ENCODE peak calls at places on chromosomes 6 and 20, in seven cellular contexts. R is neuronal stem cell, D is heart left ventricle, X is HCT116, Z is DND-41, M is ovary, W is H1. N is an unnamed sample. For H3K4me1, the result is how much of the 10 kb centered on the place peaks cover.

GRCh38 chr6:38997128-38997761 is 51.3 kb upstream of the GLP1R start:
- DNase-seq in M (no peak), W (peak), X (no peak), Z (peak), R (peak), D (peak), N (no peak)

GRCh38 chr6:78031228-78031627 is 378.4 kb downstream of the MEI4 start:
- DNase-seq in D (no peak), R (no peak), M (no peak), Z (no peak), W (no peak), X (no peak), N (no peak)

GRCh38 chr6:138500045-138500665 is 861 bp upstream of the NHSL1 start:
- DNase-seq in R (no peak), Z (no peak), D (no peak), X (no peak), M (no peak), W (no peak), N (no peak)

GRCh38 chr20:4813839-4814695 is 92.4 kb downstream of the PRND start:
- DNase-seq in M (no peak), Z (peak), W (no peak), D (no peak), X (no peak), R (no peak), N (peak)

GRCh38 chr6:150417899-150418824 is 49.4 kb downstream of the IYD start:
- DNase-seq in Z (peak), D (no peak), X (peak), M (no peak), W (no peak), R (peak), N (peak)

GRCh38 chr6:169008641-169009040 is 245.0 kb downstream of the THBS2 start:
- DNase-seq in X (no peak), D (no peak), W (no peak), R (no peak), M (no peak), Z (no peak), N (no peak)

GRCh38 chr6:33727932-33728331 is 16.4 kb upstream of the UQCC2 start:
- DNase-seq in X (no peak), D (peak), M (no peak), R (no peak), Z (no peak), W (no peak), N (no peak)

GRCh38 chr6:116580198-116580597 is 8.9 kb downstream of the RWDD1 start:
- DNase-seq in D (no peak), R (no peak), M (no peak), W (no peak), Z (no peak), X (no peak), N (no peak)

GRCh38 chr20:48056218-48056617 is 270.9 kb upstream of the SULF2 start:
- DNase-seq in D (no peak), W (no peak), Z (no peak), R (no peak), X (no peak), M (no peak), N (no peak)

GRCh38 chr6:166223091-166223490 is 55.4 kb upstream of the TBXT start:
- DNase-seq in R (no peak), D (no peak), X (no peak), Z (no peak), W (no peak), M (no peak), N (no peak)

GRCh38 chr20:44803383-44803941 is 6.9 kb downstream of the RIMS4 start:
- DNase-seq in Z (no peak), W (no peak), D (no peak), X (no peak), M (no peak), R (no peak), N (no peak)

DNA sequence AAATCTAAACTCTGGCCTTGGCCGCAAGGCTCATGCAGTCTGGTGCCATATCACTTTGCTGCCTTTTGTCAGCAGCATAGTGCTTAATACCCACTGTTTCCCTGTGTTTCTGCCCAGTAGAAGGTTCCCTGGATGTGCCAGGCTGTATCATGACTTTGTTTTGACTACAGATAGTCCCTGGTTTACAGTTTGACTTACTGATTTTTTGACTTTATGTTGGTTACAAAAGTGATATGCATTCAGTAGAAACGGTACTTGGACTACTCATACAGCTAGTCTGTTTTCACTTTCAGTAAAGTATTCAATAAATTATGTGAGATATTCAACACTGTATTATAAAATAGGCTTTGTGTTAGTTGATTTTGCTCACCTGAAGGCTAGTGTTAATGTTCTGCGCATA is 19.0 kb downstream of the RALY start:
- DNase-seq in Z (no peak), D (no peak), R (no peak), M (no peak), W (no peak), X (no peak), N (no peak)
- H3K4me1 ChIP-seq in Z (under half), D (under half), R (under half), M (under half), W (under half), X (under half), N (half or more)

GRCh38 chr6:9131201-9131600 is 695.9 kb upstream of the SLC35B3 start:
- DNase-seq in R (no peak), Z (no peak), X (no peak), D (no peak), M (no peak), W (no peak), N (no peak)
- H3K4me1 ChIP-seq in R (under half), Z (under half), X (under half), D (under half), M (under half), W (under half), N (under half)

GRCh38 chr6:163438298-163438939 is 23.9 kb downstream of the QKI start:
- DNase-seq in Z (no peak), D (no peak), X (no peak), W (no peak), M (no peak), R (no peak), N (no peak)
- H3K4me1 ChIP-seq in Z (under half), D (half or more), X (under half), W (under half), M (under half), R (under half), N (under half)

GRCh38 chr6:111849298-111849697 is 24.0 kb downstream of the FYN start:
- DNase-seq in M (no peak), D (no peak), X (no peak), W (no peak), R (no peak), Z (no peak), N (no peak)

GRCh38 chr6:111850288-111850937 is 22.8 kb downstream of the FYN start:
- DNase-seq in X (no peak), R (no peak), D (peak), M (no peak), W (no peak), Z (no peak), N (peak)

GRCh38 chr6:111846511-111847409 is 26.5 kb downstream of the FYN start:
- DNase-seq in W (no peak), D (peak), R (no peak), Z (peak), M (no peak), X (no peak), N (peak)

GRCh38 chr6:111846061-111846460 is 27.2 kb downstream of the FYN start:
- DNase-seq in W (no peak), M (no peak), D (no peak), X (no peak), R (no peak), Z (no peak), N (no peak)

GRCh38 chr6:111848262-111848661 is 25.0 kb downstream of the FYN start:
- DNase-seq in X (no peak), D (no peak), R (no peak), M (no peak), Z (no peak), W (no peak), N (no peak)
- H3K4me1 ChIP-seq in X (under half), D (half or more), R (half or more), M (under half), Z (under half), W (under half), N (half or more)

GRCh38 chr6:158417760-158418098 is 105.5 kb downstream of the TULP4 start:
- DNase-seq in X (no peak), W (no peak), D (no peak), M (no peak), R (no peak), Z (no peak), N (no peak)

GRCh38 chr6:158414900-158415299 is 102.6 kb downstream of the TULP4 start:
- DNase-seq in R (no peak), Z (no peak), X (no peak), W (no peak), D (no peak), M (no peak), N (no peak)

GRCh38 chr6:158416841-158417759 is 104.8 kb downstream of the TULP4 start:
- DNase-seq in R (no peak), M (no peak), Z (no peak), D (no peak), X (no peak), W (no peak), N (no peak)

GRCh38 chr6:158413814-158414563 is 101.7 kb downstream of the TULP4 start:
- DNase-seq in M (no peak), D (no peak), Z (no peak), X (no peak), W (no peak), R (no peak), N (no peak)

GRCh38 chr6:158415666-158416065 is 103.4 kb downstream of the TULP4 start:
- DNase-seq in M (no peak), Z (no peak), D (no peak), X (no peak), W (no peak), R (no peak), N (no peak)
- H3K4me1 ChIP-seq in M (under half), Z (under half), D (under half), X (under half), W (under half), R (under half), N (under half)

GRCh38 chr6:11366183-11366933 is 133.9 kb upstream of the NEDD9 start:
- DNase-seq in D (no peak), Z (no peak), R (no peak), X (no peak), W (no peak), M (no peak), N (no peak)
- H3K4me1 ChIP-seq in D (under half), Z (under half), R (under half), X (under half), W (under half), M (under half), N (under half)

GRCh38 chr6:21469213-21469612 is 124.3 kb upstream of the SOX4 start:
- DNase-seq in D (no peak), Z (no peak), W (no peak), M (no peak), X (no peak), R (no peak), N (no peak)

GRCh38 chr6:21467091-21467490 is 126.5 kb upstream of the SOX4 start:
- DNase-seq in M (no peak), D (no peak), W (no peak), Z (no peak), X (no peak), R (no peak), N (no peak)

DNA sequence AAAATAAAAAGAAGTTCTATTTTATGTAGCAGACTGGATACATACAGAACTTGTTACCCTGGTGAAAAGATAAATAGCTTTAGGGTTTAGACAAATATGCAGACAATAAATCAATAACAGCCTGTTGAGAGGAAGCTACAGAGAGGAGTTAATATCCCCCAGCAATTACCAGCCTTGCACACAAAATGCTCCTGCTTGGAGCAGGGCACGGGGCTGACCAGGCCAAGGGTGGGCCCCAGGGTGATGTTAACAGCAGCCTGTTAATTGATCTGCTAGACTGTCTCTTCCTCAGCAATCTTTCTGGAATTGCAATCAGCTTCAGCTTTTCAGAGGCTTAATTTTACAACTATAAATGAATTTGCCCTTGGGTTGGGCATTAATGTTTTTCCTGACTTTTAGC is 125.1 kb upstream of the SOX4 start:
- DNase-seq in D (no peak), X (no peak), W (no peak), R (no peak), M (no peak), Z (no peak), N (no peak)
- H3K4me1 ChIP-seq in D (under half), X (under half), W (under half), R (under half), M (under half), Z (under half), N (under half)

GRCh38 chr20:62801284-62802010 is 3.2 kb upstream of the OGFR start:
- DNase-seq in W (no peak), M (no peak), Z (no peak), R (no peak), D (peak), X (no peak), N (no peak)
- H3K4me1 ChIP-seq in W (under half), M (under half), Z (under half), R (under half), D (under half), X (under half), N (under half)

N was measured in CD8-positive, alpha-beta memory T cell.